ENCODE peak calls at places on chromosomes 3 and 15, in ten cellular contexts. S is mesenchymal stem cell, A is colonic mucosa, J is PC-3, Y is neuronal stem cell, V is endodermal cell, T is fibroblast of lung, W is MM.1S, R is HCT116, D is HepG2. E is an unnamed sample.

GRCh38 chr3:127700406-127700805 is 27.7 kb downstream of the ABTB1 start:
- DNase-seq in T (no peak), D (no peak), W (no peak), A (no peak), S (no peak), V (no peak), Y (no peak), R (no peak), J (no peak), E (no peak)

GRCh38 chr3:133268772-133269171 is 131.1 kb upstream of the BFSP2 start:
- DNase-seq in R (no peak), J (no peak), Y (no peak), S (no peak), T (no peak), V (no peak), D (no peak), W (no peak), A (no peak), E (no peak)

GRCh38 chr3:113560845-113561623 is 28.7 kb downstream of the SIDT1 start:
- DNase-seq in A (no peak), D (no peak), Y (no peak), V (no peak), J (peak), T (peak), R (no peak), W (no peak), S (peak), E (peak)

GRCh38 chr3:11530153-11530721 is 113.5 kb downstream of the VGLL4 start:
- DNase-seq in W (no peak), R (no peak), V (no peak), D (peak), S (peak), T (peak), Y (no peak), A (no peak), J (no peak), E (peak)

GRCh38 chr15:82021992-82022391 is 23.8 kb downstream of the MEX3B start:
- DNase-seq in D (no peak), Y (no peak), T (peak), S (peak), V (no peak), J (no peak), R (no peak), A (no peak), W (no peak), E (no peak)

GRCh38 chr3:138148503-138148902 is 16.3 kb upstream of the A4GNT start:
- DNase-seq in S (no peak), R (no peak), V (no peak), Y (no peak), D (no peak), A (no peak), W (no peak), J (peak), T (no peak), E (peak)

GRCh38 chr15:74036271-74037170 is 42.0 kb downstream of the PML start:
- DNase-seq in A (peak), T (peak), V (peak), J (peak), S (peak), R (peak), Y (peak), D (peak), W (no peak), E (peak)

GRCh38 chr3:147651107-147651506 is 241.9 kb downstream of the ZIC1 start:
- DNase-seq in D (no peak), A (no peak), T (no peak), W (no peak), J (peak), S (no peak), R (no peak), V (no peak), Y (no peak), E (peak)

GRCh38 chr15:82664021-82664420 is 16.9 kb upstream of the CPEB1 start:
- DNase-seq in T (no peak), Y (no peak), R (no peak), D (no peak), J (no peak), V (no peak), S (no peak), W (no peak), A (no peak), E (no peak)

GRCh38 chr15:69704229-69704628 is 251.6 kb downstream of the RPLP1 start:
- DNase-seq in R (no peak), Y (no peak), W (no peak), T (peak), D (no peak), V (no peak), A (no peak), S (no peak), J (no peak), E (peak)

GRCh38 chr15:87508086-87508485 is 748.5 kb downstream of the NTRK3 start:
- DNase-seq in D (no peak), T (no peak), W (no peak), A (no peak), S (no peak), J (no peak), R (no peak), Y (no peak), V (no peak), E (no peak)

GRCh38 chr3:62373215-62373614 is at the start of gene FEZF2:
- DNase-seq in T (no peak), A (no peak), W (no peak), V (peak), D (no peak), J (no peak), S (no peak), Y (no peak), R (no peak), E (no peak)

GRCh38 chr15:96323250-96324162 is 7.0 kb upstream of the NR2F2 start:
- DNase-seq in R (no peak), V (no peak), D (no peak), T (peak), A (no peak), W (no peak), Y (peak), S (peak), J (no peak), E (no peak)

GRCh38 chr3:40096561-40097506 is 212.7 kb upstream of the EIF1B start:
- DNase-seq in T (no peak), A (no peak), R (no peak), J (peak), Y (no peak), W (no peak), D (no peak), V (no peak), S (no peak), E (peak)

GRCh38 chr3:145696011-145696410 is 465.0 kb downstream of the PLOD2 start:
- DNase-seq in D (no peak), Y (no peak), R (no peak), T (peak), V (no peak), J (no peak), A (no peak), S (no peak), W (no peak), E (no peak)

GRCh38 chr15:62742409-62743171 is 300.0 kb upstream of the TPM1 start:
- DNase-seq in R (peak), D (peak), A (peak), V (peak), S (peak), W (peak), J (peak), Y (peak), T (peak), E (peak)

GRCh38 chr3:27616031-27616430 is 106.1 kb downstream of the EOMES start:
- DNase-seq in T (no peak), V (no peak), S (no peak), R (no peak), Y (no peak), D (no peak), W (no peak), A (no peak), J (no peak), E (no peak)

GRCh38 chr3:197748597-197749314 is 927 bp upstream of the FYTTD1 start:
- DNase-seq in J (no peak), Y (no peak), T (peak), A (no peak), W (no peak), D (no peak), R (no peak), S (no peak), V (no peak), E (peak)

GRCh38 chr3:9897408-9898372 is 5.0 kb upstream of the IL17RE start:
- DNase-seq in R (peak), S (peak), V (no peak), T (peak), D (peak), A (peak), Y (no peak), W (no peak), J (peak), E (no peak)

GRCh38 chr3:76582632-76583378 is 457.1 kb upstream of the ROBO2 start:
- DNase-seq in V (no peak), T (no peak), J (peak), S (no peak), W (no peak), A (no peak), Y (no peak), D (no peak), R (no peak), E (peak)

GRCh38 chr3:127175272-127175671 is 17.7 kb upstream of the PRR23E start:
- DNase-seq in R (no peak), S (no peak), T (no peak), A (no peak), V (no peak), W (no peak), J (no peak), Y (no peak), D (no peak), E (no peak)

GRCh38 chr3:72145506-72146380 is 360.8 kb upstream of the PROK2 start:
- DNase-seq in Y (no peak), V (peak), S (peak), R (no peak), D (no peak), W (no peak), T (peak), J (no peak), A (no peak), E (peak)

GRCh38 chr15:27757050-27757449 is 342.1 kb downstream of the OCA2 start:
- DNase-seq in Y (no peak), D (no peak), J (no peak), A (no peak), V (no peak), S (no peak), R (no peak), W (no peak), T (no peak), E (no peak)

GRCh38 chr3:99696497-99696896 is 58.1 kb downstream of the COL8A1 start:
- DNase-seq in J (no peak), S (no peak), V (no peak), Y (no peak), R (no peak), D (no peak), A (no peak), W (no peak), T (no peak), E (no peak)

GRCh38 chr3:120449701-120450216 is 1.0 kb downstream of the FSTL1 start:
- DNase-seq in R (no peak), J (peak), V (no peak), W (no peak), A (no peak), S (peak), D (no peak), Y (no peak), T (peak), E (peak)

GRCh38 chr3:140914384-140914945 is 27.2 kb upstream of the SLC25A36 start:
- DNase-seq in R (no peak), J (no peak), S (no peak), T (peak), A (no peak), W (no peak), D (no peak), Y (no peak), V (no peak), E (no peak)

GRCh38 chr3:11385329-11385728 is 113.1 kb downstream of the ATG7 start:
- DNase-seq in A (no peak), J (no peak), D (no peak), W (no peak), T (no peak), R (no peak), V (no peak), S (no peak), Y (no peak), E (peak)

GRCh38 chr3:56773588-56774330 is 28.0 kb downstream of the ARHGEF3 start:
- DNase-seq in V (no peak), W (no peak), A (no peak), R (no peak), Y (no peak), J (no peak), S (no peak), D (no peak), T (no peak), E (no peak)

GRCh38 chr3:151541184-151541583 is 80.3 kb upstream of the IGSF10 start:
- DNase-seq in J (peak), A (no peak), Y (no peak), D (no peak), R (no peak), S (no peak), T (no peak), W (no peak), V (no peak), E (no peak)

GRCh38 chr3:183481582-183481981 is 53.2 kb upstream of the MCF2L2 start:
- DNase-seq in W (no peak), Y (no peak), A (no peak), V (peak), D (no peak), J (peak), S (no peak), T (no peak), R (no peak), E (peak)

GRCh38 chr3:196177967-196178366 is 33.2 kb downstream of the ZDHHC19 start:
- DNase-seq in T (no peak), W (no peak), J (no peak), Y (no peak), V (no peak), S (no peak), D (no peak), R (no peak), A (peak), E (no peak)

GRCh38 chr3:31530039-31530983 is 2.4 kb upstream of the STT3B start:
- DNase-seq in J (no peak), V (no peak), W (no peak), Y (no peak), R (no peak), D (no peak), T (no peak), S (no peak), A (no peak), E (no peak)
- H3K4me3 ChIP-seq in J (peak), V (peak), W (peak), Y (no peak), R (peak), D (peak), T (no peak), S (no peak), A (no peak), E (peak)

GRCh38 chr15:75694241-75695182 is 18.1 kb downstream of the CSPG4 start:
- DNase-seq in J (peak), S (peak), D (peak), Y (no peak), W (no peak), R (no peak), V (peak), T (peak), A (peak), E (peak)
- H3K9ac ChIP-seq in J (no peak), S (peak), D (no peak), Y (no peak), W (no peak), R (peak), V (no peak), T (peak), A (no peak), E (peak)

GRCh38 chr15:92392966-92393286 is 755 bp upstream of the ST8SIA2 start:
- DNase-seq in J (no peak), R (no peak), T (no peak), W (no peak), Y (no peak), A (no peak), D (no peak), S (no peak), V (peak), E (no peak)

GRCh38 chr15:92394327-92395175 is 870 bp downstream of the ST8SIA2 start:
- DNase-seq in R (no peak), Y (peak), J (no peak), V (peak), D (no peak), S (no peak), A (no peak), W (peak), T (no peak), E (no peak)

GRCh38 chr15:92393287-92393993 is at the start of gene ST8SIA2:
- DNase-seq in S (no peak), Y (peak), J (no peak), T (peak), D (no peak), A (peak), R (no peak), V (peak), W (peak), E (peak)

GRCh38 chr15:92395176-92395521 is 1.5 kb downstream of the ST8SIA2 start:
- DNase-seq in V (peak), D (no peak), A (no peak), S (no peak), Y (no peak), T (no peak), W (no peak), J (no peak), R (no peak), E (no peak)

GRCh38 chr15:92393994-92394326 is 279 bp downstream of the ST8SIA2 start:
- DNase-seq in W (no peak), V (no peak), A (no peak), S (no peak), D (no peak), T (no peak), Y (peak), J (no peak), R (no peak), E (no peak)
- H3K4me3 ChIP-seq in W (peak), V (peak), A (peak), S (peak), D (no peak), T (no peak), Y (peak), J (no peak), R (no peak), E (peak)

DNA sequence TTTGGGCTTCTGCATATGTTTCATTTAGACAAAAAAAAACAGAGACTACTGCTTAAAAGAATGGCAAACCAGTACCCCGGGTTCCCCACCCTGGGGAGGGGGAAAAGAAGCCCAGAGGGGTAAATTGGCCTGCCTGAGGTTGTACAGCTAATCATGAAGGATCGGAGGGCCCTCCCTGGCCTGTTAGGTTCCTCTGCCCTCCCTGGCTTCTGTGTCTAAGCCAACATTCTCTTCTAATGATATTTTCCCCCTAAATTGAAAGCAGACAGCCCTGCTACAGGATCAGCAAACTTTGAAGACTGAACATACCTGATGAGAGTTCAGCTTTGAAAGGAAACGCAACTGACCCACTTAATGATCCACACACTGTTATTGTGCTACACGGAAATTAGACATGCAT is 2.5 kb downstream of the ARHGAP31 start:
- DNase-seq in J (no peak), Y (no peak), V (no peak), R (no peak), S (no peak), A (no peak), D (no peak), T (no peak), W (no peak), E (peak)
- H3K9ac ChIP-seq in J (no peak), Y (no peak), V (no peak), R (no peak), S (peak), A (peak), D (no peak), T (no peak), W (no peak), E (peak)

DNA sequence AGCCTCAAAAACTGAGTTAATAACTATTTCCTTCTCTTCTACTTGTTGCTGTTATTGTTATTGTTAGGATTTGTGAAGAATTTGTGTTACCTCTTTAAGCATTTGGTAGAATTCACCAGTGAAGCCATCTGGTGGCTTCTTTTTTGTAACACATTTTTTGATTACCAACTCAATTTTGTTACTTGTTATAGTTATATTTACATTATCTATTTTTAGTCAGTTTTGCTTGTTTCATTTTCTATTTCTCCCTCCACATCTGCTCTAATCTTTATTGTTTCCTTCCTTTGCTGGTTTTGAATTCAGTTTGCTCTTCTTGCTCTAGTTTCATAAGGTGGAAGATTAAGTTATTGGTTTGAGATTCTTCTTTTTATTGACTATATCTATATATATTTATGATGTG is 3.7 kb upstream of the SLC9C1 start:
- DNase-seq in S (peak), D (no peak), V (no peak), W (peak), J (no peak), T (no peak), Y (no peak), R (no peak), A (no peak), E (no peak)
- H3K4me3 ChIP-seq in S (no peak), D (no peak), V (no peak), W (peak), J (no peak), T (no peak), Y (no peak), R (no peak), A (no peak), E (no peak)